ENCODE peak calls at places on chromosomes 6 and 20, in ten cellular contexts. F is HFF-Myc, L is upper lobe of left lung, Q is D341Med, C is pons, O is NCI-H1436, T is uterus, U is progenitor cell of endocrine pancreas, B is brain microvascular endothelial cell, M is GM12892. X is an unnamed sample.

GRCh38 chr6:140230282-140230681 is 855.8 kb upstream of the CITED2 start:
- DNase-seq in F (no peak), L (no peak), Q (no peak), C (no peak), O (no peak), T (no peak), U (no peak), B (no peak), M (no peak), X (no peak)

GRCh38 chr6:20124545-20124944 is 87.7 kb downstream of the MBOAT1 start:
- DNase-seq in F (no peak), L (no peak), Q (no peak), C (no peak), O (no peak), T (no peak), U (no peak), B (no peak), M (no peak), X (no peak)

GRCh38 chr20:41004561-41005360 is 23.9 kb upstream of the TOP1 start:
- DNase-seq in F (no peak), L (no peak), Q (no peak), C (peak; percentile 15), O (no peak), T (no peak), U (no peak), B (no peak), M (no peak), X (no peak)

GRCh38 chr20:53102361-53102760 is 130.2 kb downstream of the TSHZ2 start:
- DNase-seq in F (no peak), L (no peak), Q (no peak), C (no peak), O (no peak), T (no peak), U (no peak), B (no peak), M (no peak), X (no peak)

GRCh38 chr20:1427457-1428054 is 34.7 kb upstream of the FKBP1A start:
- DNase-seq in F (no peak), L (no peak), Q (no peak), C (no peak), O (peak; percentile 14), T (no peak), U (no peak), B (no peak), M (no peak), X (peak; percentile 44)

GRCh38 chr6:169160091-169160854 is 93.4 kb downstream of the THBS2 start:
- DNase-seq in F (no peak), L (peak; percentile 68), Q (no peak), C (no peak), O (no peak), T (no peak), U (no peak), B (no peak), M (no peak), X (no peak)

GRCh38 chr20:1247689-1248088 is 18.4 kb upstream of the SNPH start:
- DNase-seq in F (no peak), L (no peak), Q (no peak), C (no peak), O (no peak), T (no peak), U (no peak), B (no peak), M (no peak), X (no peak)

GRCh38 chr6:170032197-170032596 is 258.7 kb downstream of the DLL1 start:
- DNase-seq in F (no peak), L (peak; percentile 13), Q (no peak), C (no peak), O (no peak), T (no peak), U (no peak), B (no peak), M (no peak), X (no peak)

GRCh38 chr20:37519508-37520416 is 1.3 kb upstream of the NNAT start:
- DNase-seq in F (no peak), L (peak; percentile 68), Q (peak; percentile 82), C (no peak), O (peak; percentile 83), T (no peak), U (no peak), B (peak; percentile 31), M (no peak), X (no peak)

GRCh38 chr20:59125332-59125731 is 38.3 kb upstream of the ZNF831 start:
- DNase-seq in F (no peak), L (no peak), Q (no peak), C (no peak), O (no peak), T (no peak), U (no peak), B (no peak), M (no peak), X (no peak)

GRCh38 chr6:138289739-138290138 is 71.4 kb upstream of the PBOV1 start:
- DNase-seq in F (no peak), L (no peak), Q (peak; percentile 43), C (no peak), O (peak; percentile 42), T (no peak), U (peak; percentile 41), B (no peak), M (no peak), X (no peak)

GRCh38 chr6:137571854-137572253 is 77.7 kb upstream of the OLIG3 start:
- DNase-seq in F (peak; percentile 2), L (no peak), Q (peak; percentile 38), C (no peak), O (peak; percentile 0), T (no peak), U (no peak), B (peak; percentile 16), M (no peak), X (no peak)

GRCh38 chr6:161409353-161409752 is 135.5 kb upstream of the AGPAT4 start:
- DNase-seq in F (no peak), L (no peak), Q (no peak), C (no peak), O (no peak), T (no peak), U (no peak), B (no peak), M (no peak), X (no peak)

GRCh38 chr20:24657878-24658620 is 188.6 kb downstream of the SYNDIG1 start:
- DNase-seq in F (no peak), L (no peak), Q (no peak), C (no peak), O (no peak), T (no peak), U (no peak), B (peak; percentile 11), M (no peak), X (no peak)

X was measured in NT2/D1.